ENCODE peak calls at places on chromosomes 2 and 18, in nine cellular contexts. J is PC-9; W is astrocyte of the spinal cord; H is ascending aorta; U is HEK293T; G is CD4-positive, alpha-beta memory T cell; M is T-cell; V is putamen; P is activated T-cell treated with anti-CD3 and anti-CD28 coated beads for 4 hours. X is an unnamed sample.

GRCh38 chr2:203894262-203894661 is 26.7 kb downstream of the CTLA4 start:
- DNase-seq in P (no peak), M (no peak), V (no peak), H (no peak), U (no peak), W (no peak), J (no peak), G (no peak), X (no peak)

GRCh38 chr2:142973160-142973821 is 95.8 kb downstream of the KYNU start:
- DNase-seq in V (no peak), W (no peak), G (no peak), P (no peak), M (no peak), H (no peak), J (peak), U (no peak), X (no peak)

GRCh38 chr18:13539843-13540535 is 186.4 kb downstream of the FAM210A start:
- DNase-seq in W (no peak), M (no peak), V (no peak), U (no peak), P (no peak), G (no peak), J (no peak), H (no peak), X (no peak)

GRCh38 chr2:25340340-25340886 is 1.3 kb downstream of the DNMT3A start:
- DNase-seq in P (no peak), W (no peak), J (no peak), U (no peak), H (no peak), V (no peak), G (no peak), M (no peak), X (no peak)

GRCh38 chr2:173669271-173669853 is 295.8 kb downstream of the SP3 start:
- DNase-seq in G (no peak), U (no peak), H (no peak), V (no peak), P (no peak), J (no peak), W (peak), M (no peak), X (no peak)

GRCh38 chr2:18800240-18800971 is 211.0 kb upstream of the NT5C1B start:
- DNase-seq in W (no peak), U (no peak), J (no peak), G (no peak), M (no peak), V (no peak), H (no peak), P (no peak), X (no peak)

GRCh38 chr2:144215701-144216675 is 303.9 kb downstream of the ZEB2 start:
- DNase-seq in U (no peak), M (peak), G (no peak), P (no peak), H (no peak), W (no peak), V (no peak), J (no peak), X (no peak)

GRCh38 chr2:45173513-45173912 is 164.3 kb upstream of the SIX2 start:
- DNase-seq in H (peak), G (no peak), J (peak), W (peak), M (no peak), P (no peak), V (no peak), U (peak), X (peak)

GRCh38 chr2:161208527-161209139 is 48.4 kb downstream of the TANK start:
- DNase-seq in H (no peak), W (peak), V (no peak), G (no peak), P (no peak), U (no peak), J (no peak), M (no peak), X (no peak)

GRCh38 chr2:145824384-145824783 is 1304.5 kb upstream of the ZEB2 start:
- DNase-seq in H (no peak), G (no peak), P (no peak), W (no peak), J (no peak), M (no peak), U (no peak), V (no peak), X (no peak)

GRCh38 chr18:10476430-10476829 is 22.0 kb downstream of the APCDD1 start:
- DNase-seq in W (peak), H (no peak), U (no peak), G (no peak), M (no peak), V (no peak), P (no peak), J (no peak), X (no peak)

GRCh38 chr18:43846302-43846701 is 569.0 kb upstream of the SYT4 start:
- DNase-seq in V (no peak), U (no peak), J (no peak), P (no peak), W (no peak), H (no peak), M (no peak), G (no peak), X (no peak)

GRCh38 chr2:38875227-38875575 is 533 bp downstream of the DHX57 start:
- DNase-seq in W (peak), M (no peak), H (no peak), J (no peak), G (no peak), U (no peak), P (no peak), V (peak), X (no peak)

GRCh38 chr2:38716185-38716584 is 35.0 kb downstream of the SRSF7 start:
- DNase-seq in G (no peak), U (no peak), J (no peak), H (no peak), V (no peak), M (no peak), P (no peak), W (peak), X (peak)

GRCh38 chr2:232887171-232887850 is 17.2 kb downstream of the SNORC start:
- DNase-seq in U (no peak), M (no peak), J (no peak), V (no peak), G (no peak), W (no peak), P (no peak), H (peak), X (no peak)

GRCh38 chr2:17043173-17043572 is 377.5 kb upstream of the CYRIA start:
- DNase-seq in G (no peak), M (no peak), J (no peak), V (no peak), W (peak), H (no peak), U (no peak), P (no peak), X (no peak)

GRCh38 chr18:48318481-48318880 is 90.7 kb downstream of the ZBTB7C start:
- DNase-seq in H (no peak), M (no peak), U (no peak), J (no peak), W (no peak), G (no peak), P (no peak), V (no peak), X (no peak)

GRCh38 chr2:66901344-66901743 is 466.4 kb downstream of the MEIS1 start:
- DNase-seq in H (no peak), J (no peak), V (no peak), M (no peak), W (peak), U (no peak), G (no peak), P (no peak), X (no peak)

GRCh38 chr2:218282173-218282991 is 9.9 kb downstream of the TMBIM1 start:
- DNase-seq in H (peak), U (no peak), J (peak), P (no peak), M (no peak), W (peak), V (peak), G (no peak), X (no peak)

GRCh38 chr2:39743170-39743851 is 35.7 kb downstream of the THUMPD2 start:
- DNase-seq in U (no peak), G (no peak), W (peak), J (no peak), V (no peak), M (no peak), P (no peak), H (no peak), X (no peak)